ENCODE peak calls at places on chromosomes 4 and X, in four cellular contexts. I, L, P and U are unnamed samples.

GRCh38 chr4:180710643-180711337 is 1532.4 kb upstream of the TENM3 start:
- DNase-seq in I (no peak), L (no peak), P (no peak), U (no peak)

GRCh38 chr4:184384056-184384809 is 90.1 kb downstream of the IRF2 start:
- DNase-seq in I (peak; percentile 84), L (no peak), P (no peak), U (peak; percentile 89)

GRCh38 chr4:4761128-4761991 is 98.1 kb upstream of the MSX1 start:
- DNase-seq in I (no peak), L (no peak), P (no peak), U (no peak)

GRCh38 chr4:185787926-185788679 is 23.9 kb downstream of the SORBS2 start:
- DNase-seq in I (no peak), L (no peak), P (no peak), U (no peak)

GRCh38 chr4:173448919-173449641 is 50.2 kb upstream of the SCRG1 start:
- DNase-seq in I (no peak), L (peak; percentile 74), P (no peak), U (no peak)

GRCh38 chrX:54786972-54787371 is 11.1 kb downstream of the ITIH6 start:
- DNase-seq in I (no peak), L (no peak), P (peak; percentile 13), U (no peak)

GRCh38 chrX:41922694-41923171 is 621 bp downstream of the CASK start:
- DNase-seq in I (peak; percentile 19), L (peak; percentile 39), P (no peak), U (no peak)

GRCh38 chr4:158722291-158722916 is 792 bp downstream of the PPID start:
- DNase-seq in I (peak; percentile 34), L (no peak), P (no peak), U (no peak)

GRCh38 chr4:150236626-150237025 is 158.4 kb downstream of the DCLK2 start:
- DNase-seq in I (peak; percentile 77), L (no peak), P (no peak), U (no peak)

GRCh38 chrX:29071525-29071924 is 484.3 kb downstream of the IL1RAPL1 start:
- DNase-seq in I (peak; percentile 0), L (no peak), P (no peak), U (peak; percentile 17)

GRCh38 chrX:121558886-121559285 is 511.5 kb downstream of the GLUD2 start:
- DNase-seq in I (no peak), L (no peak), P (no peak), U (no peak)

GRCh38 chr4:111839186-111839585 is 306.1 kb upstream of the FAM241A start:
- DNase-seq in I (no peak), L (no peak), P (no peak), U (no peak)

GRCh38 chrX:153638436-153639176 is 8.4 kb upstream of the DUSP9 start:
- DNase-seq in I (no peak), L (peak; percentile 18), P (no peak), U (no peak)

GRCh38 chr4:93719552-93719951 is 109.0 kb upstream of the ATOH1 start:
- DNase-seq in I (no peak), L (no peak), P (no peak), U (no peak)

GRCh38 chrX:31589503-31589902 is 517.7 kb upstream of the FTHL17 start:
- DNase-seq in I (no peak), L (no peak), P (no peak), U (no peak)

GRCh38 chrX:134377537-134377936 is 82.4 kb upstream of the HPRT1 start:
- DNase-seq in I (peak; percentile 43), L (peak; percentile 11), P (no peak), U (no peak)

GRCh38 chr4:129095811-129096454 is at the start of gene C4orf33:
- DNase-seq in I (peak; percentile 73), L (peak; percentile 46), P (peak; percentile 64), U (peak; percentile 41)

GRCh38 chrX:47239199-47239598 is 6.4 kb downstream of the USP11 start:
- DNase-seq in I (no peak), L (no peak), P (no peak), U (no peak)

GRCh38 chrX:40104649-40105015 is 6.9 kb upstream of the BCOR start:
- DNase-seq in I (peak; percentile 74), L (peak; percentile 35), P (no peak), U (no peak)

GRCh38 chrX:150844016-150844415 is 54.5 kb downstream of the CD99L2 start:
- DNase-seq in I (no peak), L (no peak), P (no peak), U (no peak)

GRCh38 chr4:168071304-168071703 is 21.0 kb upstream of the ANXA10 start:
- DNase-seq in I (peak; percentile 4), L (no peak), P (no peak), U (no peak)

GRCh38 chr4:94577136-94577535 is 125.4 kb downstream of the PDLIM5 start:
- DNase-seq in I (peak; percentile 38), L (peak; percentile 3), P (no peak), U (no peak)

GRCh38 chrX:13449441-13449840 is 120.0 kb upstream of the EGFL6 start:
- DNase-seq in I (no peak), L (no peak), P (no peak), U (no peak)

GRCh38 chrX:107503996-107504395 is 54.5 kb downstream of the FRMPD3 start:
- DNase-seq in I (no peak), L (peak; percentile 5), P (no peak), U (no peak)

GRCh38 chr4:152634110-152634760 is 45.6 kb downstream of the TMEM154 start:
- DNase-seq in I (no peak), L (peak; percentile 21), P (no peak), U (no peak)

GRCh38 chr4:112213850-112214249 is 17.7 kb upstream of the AP1AR start:
- DNase-seq in I (peak; percentile 78), L (no peak), P (no peak), U (peak; percentile 52)

GRCh38 chrX:134990475-134991473 is at the start of gene SMIM10:
- DNase-seq in I (peak; percentile 87), L (no peak), P (no peak), U (no peak)

GRCh38 chrX:40158036-40158706 is 60.4 kb upstream of the BCOR start:
- DNase-seq in I (peak; percentile 30), L (peak; percentile 20), P (no peak), U (no peak)

GRCh38 chrX:8084023-8084422 is 87.0 kb downstream of the VCX2 start:
- DNase-seq in I (peak; percentile 23), L (peak; percentile 77), P (no peak), U (peak; percentile 24)

GRCh38 chr4:160406426-160406825 is 1303.5 kb downstream of the RAPGEF2 start:
- DNase-seq in I (no peak), L (no peak), P (no peak), U (no peak)

GRCh38 chr4:924107-925096 is 7.7 kb downstream of the GAK start:
- DNase-seq in I (peak; percentile 48), L (no peak), P (no peak), U (no peak)